ENCODE peak calls at places on chromosomes 16 and 17, in ten cellular contexts. X is epithelial cell of esophagus; H is NCI-H1092 treated with DMSO at 0.1 percent for 48 hours; P is CD4-positive, alpha-beta memory T cell; C is iris pigment epithelial cell; T is GM13977; D is stomach; L is ecto neural progenitor cell; Z is stimulated activated CD4-positive, alpha-beta T cell treated with anti-CD3 and anti-CD28 coated beads, Interleukin-15, amount 100 ng/mL, for 1 hour; N is AG09309. J is an unnamed sample.

GRCh38 chr17:31495049-31495885 is 103.8 kb downstream of the RAB11FIP4 start:
- DNase-seq in P (no peak), L (no peak), Z (no peak), D (peak), T (no peak), X (peak), N (no peak), H (peak), C (no peak), J (no peak)

GRCh38 chr17:76834889-76835288 is 33.3 kb upstream of the MGAT5B start:
- DNase-seq in X (no peak), N (no peak), C (no peak), H (peak), P (no peak), D (no peak), T (no peak), Z (no peak), L (no peak), J (no peak)

GRCh38 chr17:76585048-76585648 is 512 bp downstream of the ST6GALNAC2 start:
- DNase-seq in N (no peak), H (no peak), L (peak), D (peak), Z (no peak), P (no peak), X (no peak), C (peak), T (no peak), J (no peak)

GRCh38 chr16:73794936-73795335 is 501.7 kb upstream of the PSMD7 start:
- DNase-seq in L (no peak), P (no peak), Z (no peak), T (no peak), X (no peak), H (no peak), N (no peak), D (no peak), C (no peak), J (no peak)

GRCh38 chr16:86089986-86090385 is 191.0 kb downstream of the IRF8 start:
- DNase-seq in T (peak), X (no peak), H (no peak), C (no peak), D (no peak), N (no peak), L (no peak), Z (no peak), P (no peak), J (no peak)

GRCh38 chr16:86584726-86585721 is 6.7 kb downstream of the FOXL1 start:
- DNase-seq in T (no peak), D (no peak), P (no peak), N (no peak), Z (no peak), L (no peak), H (no peak), C (peak), X (no peak), J (peak)

GRCh38 chr17:10127819-10128375 is 70.5 kb downstream of the GAS7 start:
- DNase-seq in H (no peak), P (no peak), C (peak), Z (no peak), T (no peak), N (peak), X (no peak), D (peak), L (peak), J (no peak)

GRCh38 chr17:65530985-65531507 is 30.4 kb downstream of the AXIN2 start:
- DNase-seq in X (no peak), N (no peak), Z (no peak), P (no peak), H (no peak), T (no peak), C (peak), L (no peak), D (no peak), J (no peak)

GRCh38 chr16:50802958-50803357 is 61.1 kb downstream of the CYLD start:
- DNase-seq in C (no peak), X (no peak), Z (no peak), P (no peak), D (no peak), T (no peak), N (no peak), H (no peak), L (no peak), J (no peak)

GRCh38 chr16:78415669-78416068 is 316.2 kb downstream of the WWOX start:
- DNase-seq in L (no peak), H (no peak), T (no peak), N (no peak), P (no peak), D (no peak), C (no peak), X (no peak), Z (no peak), J (no peak)

GRCh38 chr16:57686577-57686976 is 8.0 kb upstream of the DRC7 start:
- DNase-seq in L (no peak), N (no peak), C (no peak), T (no peak), P (no peak), H (no peak), X (no peak), D (no peak), Z (no peak), J (no peak)

GRCh38 chr16:66614161-66614802 is 9.8 kb downstream of the CMTM3 start:
- DNase-seq in T (no peak), X (no peak), Z (no peak), N (no peak), D (no peak), P (no peak), C (no peak), L (no peak), H (no peak), J (no peak)

J was measured in type B pancreatic cell.